ENCODE peak calls at places on chromosomes 4 and X, in five cellular contexts. A is mesendoderm, T is cardiac muscle cell, D is HCT116, K is brain microvascular endothelial cell. O is an unnamed sample.

GRCh38 chrX:132119283-132119682 is 8.5 kb downstream of the FRMD7 start:
- DNase-seq in A (peak; percentile 16), T (peak; percentile 27), D (no peak), K (no peak), O (no peak)

GRCh38 chr4:40190880-40191815 is 5.7 kb upstream of the RHOH start:
- DNase-seq in A (no peak), T (no peak), D (no peak), K (no peak), O (no peak)

GRCh38 chrX:154121961-154122360 is 22.1 kb upstream of the OPN1LW start:
- DNase-seq in A (no peak), T (no peak), D (no peak), K (no peak), O (no peak)

GRCh38 chr4:73727685-73728084 is 12.7 kb upstream of the CXCL8 start:
- DNase-seq in A (no peak), T (no peak), D (no peak), K (no peak), O (no peak)

GRCh38 chr4:104394409-104394813 is 100.3 kb downstream of the CXXC4 start:
- DNase-seq in A (peak; percentile 18), T (no peak), D (no peak), K (no peak), O (no peak)

GRCh38 chrX:68588653-68589371 is 58.7 kb upstream of the STARD8 start:
- DNase-seq in A (no peak), T (no peak), D (no peak), K (no peak), O (no peak)

GRCh38 chr4:177938226-177938625 is 496.0 kb upstream of the AGA start:
- DNase-seq in A (no peak), T (no peak), D (no peak), K (no peak), O (no peak)

GRCh38 chr4:16897991-16898827 is at the start of gene LDB2:
- DNase-seq in A (peak; percentile 97), T (peak; percentile 91), D (no peak), K (peak; percentile 72), O (peak; percentile 91)

GRCh38 chr4:72538006-72538405 is 31.0 kb downstream of the ADAMTS3 start:
- DNase-seq in A (no peak), T (no peak), D (no peak), K (no peak), O (no peak)

GRCh38 chr4:114582625-114583024 is 16.0 kb upstream of the UGT8 start:
- DNase-seq in A (no peak), T (no peak), D (no peak), K (no peak), O (no peak)

GRCh38 chr4:20529681-20530080 is 170.6 kb upstream of the PACRGL start:
- DNase-seq in A (no peak), T (no peak), D (no peak), K (no peak), O (no peak)

GRCh38 chrX:29215251-29215650 is 628.0 kb downstream of the IL1RAPL1 start:
- DNase-seq in A (no peak), T (peak; percentile 7), D (no peak), K (no peak), O (no peak)

GRCh38 chr4:37561196-37561802 is 124.9 kb downstream of the RELL1 start:
- DNase-seq in A (no peak), T (no peak), D (no peak), K (no peak), O (no peak)

GRCh38 chr4:153790962-153791551 is 2.2 kb upstream of the SFRP2 start:
- DNase-seq in A (peak; percentile 89), T (peak; percentile 24), D (no peak), K (no peak), O (peak; percentile 25)

GRCh38 chr4:78622253-78622979 is 70.8 kb downstream of the ANXA3 start:
- DNase-seq in A (peak; percentile 89), T (peak; percentile 67), D (no peak), K (peak; percentile 58), O (peak; percentile 48)

GRCh38 chr4:65646136-65646535 is 24.2 kb downstream of the EPHA5 start:
- DNase-seq in A (no peak), T (no peak), D (no peak), K (peak; percentile 44), O (no peak)

GRCh38 chr4:145589923-145590702 is 29.1 kb upstream of the MMAA start:
- DNase-seq in A (no peak), T (no peak), D (no peak), K (no peak), O (no peak)

GRCh38 chrX:9767375-9767774 is 1.7 kb upstream of the GPR143 start:
- DNase-seq in A (no peak), T (peak; percentile 27), D (no peak), K (no peak), O (no peak)

GRCh38 chrX:14039344-14039743 is 9.7 kb upstream of the GEMIN8 start:
- DNase-seq in A (peak; percentile 34), T (peak; percentile 51), D (no peak), K (peak; percentile 53), O (peak; percentile 23)

GRCh38 chr4:8510191-8510590 is 69.6 kb downstream of the TRMT44 start:
- DNase-seq in A (no peak), T (no peak), D (no peak), K (no peak), O (no peak)

GRCh38 chrX:2647627-2648026 is 43.5 kb upstream of the CD99 start:
- DNase-seq in A (no peak), T (no peak), D (no peak), K (no peak), O (no peak)

GRCh38 chr4:142846729-142847606 is 867 bp upstream of the INPP4B start:
- DNase-seq in A (peak; percentile 68), T (peak; percentile 30), D (peak; percentile 57), K (no peak), O (no peak)

GRCh38 chr4:142844782-142845181 is 1.3 kb downstream of the INPP4B start:
- DNase-seq in A (no peak), T (no peak), D (no peak), K (no peak), O (no peak)

GRCh38 chr4:142846105-142846728 is at the start of gene INPP4B:
- DNase-seq in A (peak; percentile 70), T (peak; percentile 64), D (peak; percentile 13), K (peak; percentile 54), O (peak; percentile 58)

GRCh38 chr4:142840516-142841123 is 5.5 kb downstream of the INPP4B start:
- DNase-seq in A (peak; percentile 32), T (peak; percentile 69), D (peak; percentile 38), K (peak; percentile 43), O (peak; percentile 53)

GRCh38 chr4:142845293-142846070 is 619 bp downstream of the INPP4B start:
- DNase-seq in A (peak; percentile 47), T (peak; percentile 19), D (no peak), K (no peak), O (no peak)
- H3K4me3 ChIP-seq in A (peak overlapping the region; percentile 16), T (peak overlapping the region; percentile 59), D (peak overlapping the region; percentile 69), K (peak overlapping the region; percentile 74), O (peak overlapping the region; percentile 78)

GRCh38 chr4:185192059-185192458 is 11.7 kb downstream of the CFAP97 start:
- DNase-seq in A (no peak), T (no peak), D (no peak), K (no peak), O (no peak)
- H3K4me3 ChIP-seq in A (no peak overlapping the region), T (no peak overlapping the region), D (no peak overlapping the region), K (no peak overlapping the region), O (no peak overlapping the region)

GRCh38 chrX:66013195-66013816 is 26.6 kb downstream of the VSIG4 start:
- DNase-seq in A (no peak), T (no peak), D (no peak), K (no peak), O (no peak)
- H3K4me3 ChIP-seq in A (no peak overlapping the region), T (no peak overlapping the region), D (no peak overlapping the region), K (no peak overlapping the region), O (no peak overlapping the region)

GRCh38 chr4:4864940-4865704 is 5.7 kb downstream of the MSX1 start:
- DNase-seq in A (peak; percentile 50), T (no peak), D (no peak), K (no peak), O (no peak)
- H3K4me3 ChIP-seq in A (no peak overlapping the region), T (peak overlapping the region; percentile 30), D (no peak overlapping the region), K (no peak overlapping the region), O (peak overlapping the region; percentile 53)

GRCh38 chrX:34810364-34810763 is 132.2 kb upstream of the FAM47B start:
- DNase-seq in A (no peak), T (peak; percentile 16), D (no peak), K (no peak), O (peak; percentile 14)
- H3K4me3 ChIP-seq in A (no peak overlapping the region), T (no peak overlapping the region), D (no peak overlapping the region), K (no peak overlapping the region), O (no peak overlapping the region)

GRCh38 chr4:86451560-86452322 is 91.9 kb upstream of the MAPK10 start:
- DNase-seq in A (peak; percentile 95), T (peak; percentile 41), D (no peak), K (no peak), O (peak; percentile 16)
- H3K4me3 ChIP-seq in A (no peak overlapping the region), T (no peak overlapping the region), D (no peak overlapping the region), K (peak overlapping the region; percentile 44), O (no peak overlapping the region)

DNA sequence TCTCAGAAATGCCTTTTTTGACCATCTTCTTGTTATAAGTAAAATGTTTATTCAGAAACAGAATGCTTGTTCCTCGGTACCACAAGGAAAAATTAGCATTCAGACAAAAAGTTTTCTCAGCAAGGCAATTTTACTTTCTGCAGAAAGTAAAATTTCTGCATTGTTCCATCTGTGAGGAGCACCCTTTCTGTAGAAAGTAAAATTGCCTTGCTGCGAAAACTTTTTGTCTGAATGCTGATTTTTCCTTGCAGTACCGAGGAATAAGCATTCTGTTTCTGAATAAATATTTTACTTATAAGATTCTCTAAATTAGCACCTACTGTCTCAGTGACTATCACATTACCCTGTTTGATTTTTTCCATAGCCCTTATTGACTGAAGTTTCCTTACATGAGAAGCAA is 24.8 kb downstream of the ITGB1BP2 start:
- DNase-seq in A (no peak), T (no peak), D (no peak), K (no peak), O (no peak)
- H3K4me3 ChIP-seq in A (no peak overlapping the region), T (no peak overlapping the region), D (no peak overlapping the region), K (no peak overlapping the region), O (no peak overlapping the region)

GRCh38 chrX:123695242-123695641 is 37.6 kb downstream of the THOC2 start:
- DNase-seq in A (no peak), T (no peak), D (no peak), K (no peak), O (no peak)
- H3K4me3 ChIP-seq in A (no peak overlapping the region), T (no peak overlapping the region), D (no peak overlapping the region), K (no peak overlapping the region), O (no peak overlapping the region)